ENCODE peak calls at places on chromosomes 3 and 15, in four cellular contexts. Q, U, X and C are unnamed samples.

GRCh38 chr3:4754180-4755086 is 224.8 kb upstream of the BHLHE40 start:
- DNase-seq in X (no peak), Q (no peak), U (no peak), C (no peak)

GRCh38 chr3:65741540-65741939 is 297.2 kb downstream of the MAGI1 start:
- DNase-seq in X (no peak), U (no peak), Q (no peak), C (no peak)

GRCh38 chr3:75294124-75294523 is 370.0 kb upstream of the FRG2C start:
- DNase-seq in X (peak), Q (no peak), U (no peak), C (peak)

GRCh38 chr15:80597081-80597480 is 98.0 kb upstream of the ABHD17C start:
- DNase-seq in Q (no peak), X (no peak), U (no peak), C (no peak)

GRCh38 chr15:66581972-66582537 is 16.3 kb upstream of the LCTL start:
- DNase-seq in U (no peak), X (peak), Q (no peak), C (no peak)

GRCh38 chr3:14511971-14512943 is 27.9 kb downstream of the GRIP2 start:
- DNase-seq in Q (no peak), X (peak), U (no peak), C (no peak)

GRCh38 chr3:49707113-49707480 is 12.4 kb downstream of the AMIGO3 start:
- DNase-seq in U (no peak), Q (no peak), X (peak), C (no peak)

GRCh38 chr3:171348121-171348520 is 112.1 kb downstream of the TNIK start:
- DNase-seq in U (no peak), Q (no peak), X (no peak), C (no peak)

GRCh38 chr3:121803921-121804320 is 30.9 kb downstream of the IQCB1 start:
- DNase-seq in Q (no peak), X (no peak), U (no peak), C (no peak)

GRCh38 chr3:176896165-176896564 is 301.1 kb downstream of the TBL1XR1 start:
- DNase-seq in Q (no peak), X (no peak), U (no peak), C (no peak)

GRCh38 chr3:150830094-150830681 is 67.2 kb upstream of the SIAH2 start:
- DNase-seq in X (no peak), Q (no peak), U (no peak), C (no peak)

GRCh38 chr15:92117301-92117731 is 263.8 kb downstream of the SLCO3A1 start:
- DNase-seq in U (no peak), Q (no peak), X (peak), C (no peak)

GRCh38 chr15:96035091-96035490 is 295.4 kb upstream of the NR2F2 start:
- DNase-seq in U (no peak), X (no peak), Q (no peak), C (no peak)

GRCh38 chr3:177813322-177813721 is 616.0 kb upstream of the TBL1XR1 start:
- DNase-seq in Q (no peak), X (no peak), U (no peak), C (peak)

GRCh38 chr3:47791193-47791855 is 9.6 kb upstream of the SMARCC1 start:
- DNase-seq in U (no peak), Q (no peak), X (no peak), C (no peak)

GRCh38 chr15:65986416-65986815 is 117.1 kb downstream of the RAB11A start:
- DNase-seq in X (no peak), U (no peak), Q (no peak), C (no peak)